ENCODE peak calls at places on chromosome 22, in six cellular contexts. N, O, I, G, T and U are unnamed samples.

GRCh38 chr22:35418088-35418487 is 18.1 kb downstream of the MCM5 start:
- DNase-seq in N (peak), O (no peak), I (no peak), G (peak), T (no peak), U (peak)

GRCh38 chr22:44184006-44184405 is 3.3 kb downstream of the PARVG start:
- DNase-seq in N (no peak), O (no peak), I (no peak), G (peak), T (no peak), U (no peak)

GRCh38 chr22:19974935-19975706 is 33.5 kb upstream of the TXNRD2 start:
- DNase-seq in N (no peak), O (no peak), I (no peak), G (no peak), T (no peak), U (no peak)

GRCh38 chr22:31230155-31230870 is 18.2 kb downstream of the LIMK2 start:
- DNase-seq in N (no peak), O (no peak), I (no peak), G (no peak), T (no peak), U (no peak)

GRCh38 chr22:45911601-45912271 is 65.2 kb downstream of the WNT7B start:
- DNase-seq in N (no peak), O (no peak), I (no peak), G (peak), T (no peak), U (no peak)

GRCh38 chr22:17786435-17787158 is 12.3 kb upstream of the BID start:
- DNase-seq in N (peak), O (no peak), I (no peak), G (peak), T (no peak), U (no peak)

GRCh38 chr22:38638216-38638615 is 18.0 kb downstream of the FAM227A start:
- DNase-seq in N (no peak), O (no peak), I (no peak), G (no peak), T (no peak), U (no peak)

GRCh38 chr22:39525658-39525975 is 5.3 kb downstream of the ATF4 start:
- DNase-seq in N (no peak), O (peak), I (no peak), G (peak), T (no peak), U (no peak)

GRCh38 chr22:36765943-36766450 is 9.9 kb downstream of the IFT27 start:
- DNase-seq in N (peak), O (no peak), I (no peak), G (peak), T (no peak), U (no peak)

GRCh38 chr22:25700996-25701815 is 40.8 kb upstream of the MYO18B start:
- DNase-seq in N (no peak), O (no peak), I (peak), G (no peak), T (no peak), U (peak)

GRCh38 chr22:42684462-42685195 is 35.4 kb upstream of the CYB5R3 start:
- DNase-seq in N (no peak), O (no peak), I (peak), G (peak), T (no peak), U (peak)

GRCh38 chr22:46079861-46080821 is 70.2 kb upstream of the PPARA start:
- DNase-seq in N (peak), O (no peak), I (no peak), G (peak), T (no peak), U (peak)

GRCh38 chr22:17896552-17896951 is 122.3 kb upstream of the BID start:
- DNase-seq in N (no peak), O (no peak), I (no peak), G (no peak), T (no peak), U (no peak)